ENCODE peak calls at places on chromosomes 16 and 17, in seven cellular contexts. F, P, O, Y, U, X and K are unnamed samples.
A peak's percentile ranks its signal among the peaks of the same experiment; 100 is the strongest.

GRCh38 chr17:80938556-80938955 is 53.1 kb upstream of the CHMP6 start:
- DNase-seq in F (no peak), P (peak; percentile 7), O (no peak), Y (peak; percentile 74), U (no peak), X (no peak), K (peak; percentile 12)

GRCh38 chr17:40602445-40603443 is 37.5 kb upstream of the CCR7 start:
- DNase-seq in F (no peak), P (no peak), O (no peak), Y (no peak), U (no peak), X (no peak), K (peak; percentile 75)

GRCh38 chr16:67230809-67231660 is 4.1 kb downstream of the TMEM208 start:
- DNase-seq in F (no peak), P (no peak), O (peak; percentile 35), Y (no peak), U (no peak), X (no peak), K (no peak)

GRCh38 chr17:39564201-39564828 is 43.4 kb downstream of the NEUROD2 start:
- DNase-seq in F (no peak), P (no peak), O (no peak), Y (no peak), U (no peak), X (no peak), K (no peak)

GRCh38 chr16:1057252-1057932 is 15.2 kb upstream of the SSTR5 start:
- DNase-seq in F (no peak), P (no peak), O (no peak), Y (no peak), U (no peak), X (peak; percentile 66), K (peak; percentile 67)

GRCh38 chr16:50628156-50628802 is 52.8 kb downstream of the SNX20 start:
- DNase-seq in F (no peak), P (no peak), O (no peak), Y (no peak), U (no peak), X (no peak), K (no peak)

GRCh38 chr16:58563235-58563634 is 47.9 kb downstream of the SETD6 start:
- DNase-seq in F (no peak), P (no peak), O (no peak), Y (no peak), U (no peak), X (no peak), K (no peak)

GRCh38 chr16:68445458-68445857 is 2.9 kb downstream of the SMPD3 start:
- DNase-seq in F (no peak), P (no peak), O (no peak), Y (peak; percentile 57), U (no peak), X (peak; percentile 77), K (no peak)

GRCh38 chr17:77736721-77737120 is 221.8 kb upstream of the TNRC6C start:
- DNase-seq in F (no peak), P (no peak), O (no peak), Y (no peak), U (peak; percentile 64), X (peak; percentile 22), K (no peak)

GRCh38 chr17:44350733-44351226 is 5.7 kb downstream of the GRN start:
- DNase-seq in F (no peak), P (peak; percentile 74), O (peak; percentile 89), Y (peak; percentile 79), U (no peak), X (peak; percentile 86), K (peak; percentile 63)

GRCh38 chr17:34777044-34777443 is 184.2 kb downstream of the CCT6B start:
- DNase-seq in F (no peak), P (no peak), O (no peak), Y (no peak), U (no peak), X (no peak), K (no peak)

GRCh38 chr17:2903193-2903974 is 107.1 kb downstream of the RAP1GAP2 start:
- DNase-seq in F (no peak), P (no peak), O (no peak), Y (no peak), U (no peak), X (no peak), K (no peak)

GRCh38 chr16:4696172-4696904 is 3.0 kb downstream of the NUDT16L1 start:
- DNase-seq in F (peak; percentile 59), P (peak; percentile 89), O (no peak), Y (no peak), U (no peak), X (no peak), K (no peak)

GRCh38 chr16:4693956-4694663 is 748 bp downstream of the NUDT16L1 start:
- DNase-seq in F (no peak), P (peak; percentile 75), O (peak; percentile 85), Y (peak; percentile 55), U (no peak), X (peak; percentile 73), K (peak; percentile 35)

GRCh38 chr16:4696905-4697866 is 3.8 kb downstream of the NUDT16L1 start:
- DNase-seq in F (no peak), P (peak; percentile 57), O (no peak), Y (no peak), U (no peak), X (no peak), K (no peak)

GRCh38 chr16:4694664-4695451 is 1.5 kb downstream of the NUDT16L1 start:
- DNase-seq in F (peak; percentile 54), P (peak; percentile 62), O (no peak), Y (no peak), U (no peak), X (peak; percentile 50), K (no peak)

DNA sequence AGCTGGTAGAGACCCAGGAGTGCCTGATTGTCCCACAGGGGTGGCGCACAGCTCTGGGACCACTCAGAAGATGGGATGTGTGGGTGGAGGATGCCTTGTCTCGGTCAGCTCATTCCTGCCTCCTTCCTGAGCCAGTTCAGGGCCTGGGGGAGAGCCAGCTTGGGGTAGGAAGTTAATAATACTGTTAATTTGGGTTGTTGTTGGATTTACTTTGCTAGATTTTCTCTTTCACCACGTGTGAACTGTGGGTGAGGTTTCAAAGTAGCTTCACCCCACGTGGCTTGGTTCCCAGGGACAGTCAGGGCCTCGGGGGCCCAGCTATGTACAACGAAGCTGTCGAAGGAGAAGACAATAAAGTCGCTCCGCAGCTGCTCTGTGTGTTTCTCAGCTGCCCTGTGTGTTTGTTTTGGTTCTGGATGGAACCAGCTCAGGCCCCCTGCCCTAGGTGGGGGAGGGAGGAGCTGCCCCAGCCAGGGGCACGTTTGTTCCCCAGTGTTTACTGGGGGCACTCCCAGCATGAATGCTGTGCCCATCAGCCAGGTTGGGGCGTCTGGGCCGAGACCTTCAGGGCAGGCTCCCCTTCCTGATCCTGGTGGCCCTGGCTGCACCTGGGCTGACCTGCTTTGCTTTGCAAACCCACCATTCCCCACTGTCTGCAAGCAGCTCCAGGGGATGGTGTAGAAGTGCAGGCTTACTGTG is 2.3 kb downstream of the NUDT16L1 start:
- DNase-seq in F (no peak), P (no peak), O (no peak), Y (no peak), U (no peak), X (no peak), K (no peak)
- TF ChIP-seq CTCF in F (no peak), P (no peak), O (no peak), Y (no peak), U (no peak), X (no peak), K (no peak)

DNA sequence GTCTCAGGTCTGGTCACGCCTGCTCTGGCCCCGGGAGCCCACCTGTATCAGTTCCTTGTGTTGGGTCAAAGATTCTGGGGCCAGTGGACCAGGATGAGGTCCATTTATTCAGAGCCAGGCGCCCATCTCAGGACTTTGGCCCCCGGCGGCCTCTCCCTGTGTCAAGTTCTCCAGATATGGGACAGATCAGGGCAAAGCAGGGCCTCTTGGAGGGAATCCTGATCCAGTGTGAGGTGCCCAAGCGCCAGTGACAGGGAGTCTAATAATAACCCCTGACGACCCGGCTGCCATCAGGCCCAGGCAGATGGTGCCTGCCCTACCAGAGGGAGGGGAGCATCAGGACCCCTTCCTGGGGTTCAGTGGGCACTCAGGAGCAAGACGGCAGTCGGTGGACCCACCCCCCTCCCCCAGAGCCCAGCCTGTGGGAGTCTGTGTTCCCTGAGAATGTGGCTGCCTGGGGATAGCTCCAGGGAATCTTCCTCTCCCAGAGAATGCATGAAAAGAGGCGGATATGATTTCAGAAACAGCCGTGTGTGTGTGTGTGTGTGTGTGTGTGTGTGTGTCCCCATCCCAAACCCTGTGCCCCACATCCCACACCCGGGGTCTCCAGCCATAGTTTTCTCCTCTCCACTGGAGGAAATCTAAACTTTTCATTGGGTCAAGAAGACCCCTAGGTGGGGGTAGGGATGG is 1.4 kb downstream of the TTYH2 start:
- DNase-seq in F (no peak), P (no peak), O (peak; percentile 45), Y (no peak), U (no peak), X (no peak), K (no peak)
- H3K27ac ChIP-seq in F (peak overlapping the region; percentile 79), P (peak overlapping the region; percentile 76), O (no peak overlapping the region), Y (no peak overlapping the region), U (peak overlapping the region; percentile 27), X (peak overlapping the region; percentile 80), K (no peak overlapping the region)

GRCh38 chr17:48002208-48002919 is 31.5 kb downstream of the CDK5RAP3 start:
- DNase-seq in F (no peak), P (no peak), O (no peak), Y (no peak), U (no peak), X (no peak), K (no peak)

GRCh38 chr17:48003686-48004120 is 32.8 kb downstream of the CDK5RAP3 start:
- DNase-seq in F (no peak), P (no peak), O (no peak), Y (no peak), U (no peak), X (no peak), K (no peak)

GRCh38 chr17:48004973-48005372 is 32.6 kb downstream of the COPZ2 start:
- DNase-seq in F (no peak), P (no peak), O (no peak), Y (no peak), U (no peak), X (no peak), K (no peak)

GRCh38 chr17:48001187-48001586 is 30.3 kb downstream of the CDK5RAP3 start:
- DNase-seq in F (no peak), P (no peak), O (no peak), Y (no peak), U (no peak), X (no peak), K (no peak)

GRCh38 chr17:48002920-48003685 is 32.2 kb downstream of the CDK5RAP3 start:
- DNase-seq in F (no peak), P (no peak), O (no peak), Y (no peak), U (no peak), X (no peak), K (no peak)
- TF ChIP-seq CTCF in F (no peak), P (no peak), O (no peak), Y (no peak), U (no peak), X (no peak), K (no peak)

GRCh38 chr17:64778102-64778366 is 115.9 kb upstream of the SMURF2 start:
- DNase-seq in F (no peak), P (no peak), O (no peak), Y (no peak), U (no peak), X (no peak), K (no peak)

GRCh38 chr17:64781013-64781392 is 118.9 kb upstream of the SMURF2 start:
- DNase-seq in F (no peak), P (no peak), O (peak; percentile 84), Y (no peak), U (no peak), X (no peak), K (no peak)

GRCh38 chr17:64780096-64781012 is 118.2 kb upstream of the SMURF2 start:
- DNase-seq in F (no peak), P (peak; percentile 50), O (peak; percentile 93), Y (no peak), U (no peak), X (peak; percentile 89), K (peak; percentile 77)

GRCh38 chr17:64778367-64779290 is 116.5 kb upstream of the SMURF2 start:
- DNase-seq in F (no peak), P (peak; percentile 56), O (peak; percentile 88), Y (no peak), U (no peak), X (peak; percentile 66), K (no peak)

GRCh38 chr17:64779344-64780095 is 117.4 kb upstream of the SMURF2 start:
- DNase-seq in F (no peak), P (no peak), O (peak; percentile 80), Y (no peak), U (no peak), X (peak; percentile 47), K (no peak)
- H3K27ac ChIP-seq in F (no peak overlapping the region), P (no peak overlapping the region), O (peak overlapping the region; percentile 75), Y (no peak overlapping the region), U (no peak overlapping the region), X (no peak overlapping the region), K (no peak overlapping the region)